ENCODE peak calls at places on chromosomes 2 and 18, in eight cellular contexts. One of them, this sample, is unnamed.

GRCh38 chr2:227310756-227311110 is 14.3 kb upstream of the MFF start:
- DNase-seq in A549: no peak
- DNase-seq in glomerular endothelial cell: no peak
- DNase-seq in AG08395: no peak
- DNase-seq in CD8-positive, alpha-beta T cell: no peak
- DNase-seq in GM04504: no peak
- DNase-seq in posterior vena cava: no peak
- DNase-seq in stomach: no peak
- DNase-seq in this sample: no peak

GRCh38 chr2:39142012-39142346 is 21.1 kb upstream of the SOS1 start:
- DNase-seq in A549: no peak
- DNase-seq in glomerular endothelial cell: no peak
- DNase-seq in AG08395: no peak
- DNase-seq in CD8-positive, alpha-beta T cell: no peak
- DNase-seq in GM04504: no peak
- DNase-seq in posterior vena cava: no peak
- DNase-seq in stomach: no peak
- DNase-seq in this sample: no peak

GRCh38 chr2:46364797-46365457 is 67.7 kb downstream of the EPAS1 start:
- DNase-seq in A549: peak
- DNase-seq in glomerular endothelial cell: no peak
- DNase-seq in AG08395: peak
- DNase-seq in CD8-positive, alpha-beta T cell: no peak
- DNase-seq in GM04504: peak
- DNase-seq in posterior vena cava: no peak
- DNase-seq in stomach: peak
- DNase-seq in this sample: peak

GRCh38 chr2:169285528-169285927 is 76.8 kb downstream of the LRP2 start:
- DNase-seq in A549: no peak
- DNase-seq in glomerular endothelial cell: no peak
- DNase-seq in AG08395: no peak
- DNase-seq in CD8-positive, alpha-beta T cell: no peak
- DNase-seq in GM04504: no peak
- DNase-seq in posterior vena cava: no peak
- DNase-seq in stomach: no peak
- DNase-seq in this sample: no peak

GRCh38 chr2:158011055-158011771 is 90.5 kb upstream of the UPP2 start:
- DNase-seq in A549: no peak
- DNase-seq in glomerular endothelial cell: no peak
- DNase-seq in AG08395: no peak
- DNase-seq in CD8-positive, alpha-beta T cell: no peak
- DNase-seq in GM04504: no peak
- DNase-seq in posterior vena cava: no peak
- DNase-seq in stomach: no peak
- DNase-seq in this sample: no peak

GRCh38 chr2:100675855-100676254 is 113.1 kb downstream of the PDCL3 start:
- DNase-seq in A549: no peak
- DNase-seq in glomerular endothelial cell: no peak
- DNase-seq in AG08395: no peak
- DNase-seq in CD8-positive, alpha-beta T cell: no peak
- DNase-seq in GM04504: no peak
- DNase-seq in posterior vena cava: no peak
- DNase-seq in stomach: no peak
- DNase-seq in this sample: no peak

GRCh38 chr2:18703555-18703954 is 114.2 kb upstream of the NT5C1B start:
- DNase-seq in A549: no peak
- DNase-seq in glomerular endothelial cell: no peak
- DNase-seq in AG08395: no peak
- DNase-seq in CD8-positive, alpha-beta T cell: no peak
- DNase-seq in GM04504: no peak
- DNase-seq in posterior vena cava: no peak
- DNase-seq in stomach: no peak
- DNase-seq in this sample: no peak

GRCh38 chr18:46398005-46398404 is 259.0 kb downstream of the LOXHD1 start:
- DNase-seq in A549: no peak
- DNase-seq in glomerular endothelial cell: no peak
- DNase-seq in AG08395: no peak
- DNase-seq in CD8-positive, alpha-beta T cell: no peak
- DNase-seq in GM04504: no peak
- DNase-seq in posterior vena cava: no peak
- DNase-seq in stomach: no peak
- DNase-seq in this sample: no peak

GRCh38 chr2:9230881-9231280 is 24.3 kb downstream of the ASAP2 start:
- DNase-seq in A549: no peak
- DNase-seq in glomerular endothelial cell: no peak
- DNase-seq in AG08395: peak
- DNase-seq in CD8-positive, alpha-beta T cell: no peak
- DNase-seq in GM04504: no peak
- DNase-seq in posterior vena cava: peak
- DNase-seq in stomach: no peak
- DNase-seq in this sample: no peak

GRCh38 chr2:137986268-137986667 is 22.0 kb downstream of the HNMT start:
- DNase-seq in A549: no peak
- DNase-seq in glomerular endothelial cell: no peak
- DNase-seq in AG08395: no peak
- DNase-seq in CD8-positive, alpha-beta T cell: no peak
- DNase-seq in GM04504: no peak
- DNase-seq in posterior vena cava: no peak
- DNase-seq in stomach: no peak
- DNase-seq in this sample: no peak

GRCh38 chr2:180621366-180621765 is 359.0 kb upstream of the UBE2E3 start:
- DNase-seq in A549: no peak
- DNase-seq in glomerular endothelial cell: no peak
- DNase-seq in AG08395: no peak
- DNase-seq in CD8-positive, alpha-beta T cell: no peak
- DNase-seq in GM04504: no peak
- DNase-seq in posterior vena cava: no peak
- DNase-seq in stomach: no peak
- DNase-seq in this sample: no peak